ENCODE peak calls at places on chromosomes 13 and 19, in ten cellular contexts. One of them, this sample, is unnamed.

GRCh38 chr13:28650284-28650683 is 8.6 kb upstream of the POMP start:
- DNase-seq in stomach: no peak
- DNase-seq in fibroblast of lung: peak; percentile 31
- DNase-seq in cardiac muscle cell: no peak
- DNase-seq in adrenal gland: no peak
- DNase-seq in CD4-positive, CD25-positive, alpha-beta regulatory T cell: no peak
- DNase-seq in heart right ventricle: no peak
- DNase-seq in HCT116: no peak
- DNase-seq in GM23248: peak; percentile 59
- DNase-seq in H1: no peak
- DNase-seq in this sample: no peak

GRCh38 chr13:75963318-75963717 is 327.2 kb downstream of the LMO7 start:
- DNase-seq in stomach: no peak
- DNase-seq in fibroblast of lung: peak; percentile 5
- DNase-seq in cardiac muscle cell: peak; percentile 36
- DNase-seq in CD4-positive, CD25-positive, alpha-beta regulatory T cell: no peak
- DNase-seq in GM23248: no peak
- DNase-seq in HCT116: no peak
- DNase-seq in H1: no peak
- DNase-seq in heart right ventricle: no peak
- DNase-seq in adrenal gland: no peak
- DNase-seq in this sample: no peak

GRCh38 chr13:101452519-101453485 is at the start of gene ITGBL1:
- DNase-seq in cardiac muscle cell: no peak
- DNase-seq in fibroblast of lung: peak; percentile 50
- DNase-seq in adrenal gland: no peak
- DNase-seq in heart right ventricle: peak; percentile 27
- DNase-seq in CD4-positive, CD25-positive, alpha-beta regulatory T cell: no peak
- DNase-seq in H1: no peak
- DNase-seq in HCT116: no peak
- DNase-seq in stomach: no peak
- DNase-seq in GM23248: peak; percentile 76
- DNase-seq in this sample: no peak

GRCh38 chr13:112974676-112975075 is 5.7 kb downstream of the MCF2L start:
- DNase-seq in cardiac muscle cell: no peak
- DNase-seq in stomach: no peak
- DNase-seq in CD4-positive, CD25-positive, alpha-beta regulatory T cell: no peak
- DNase-seq in GM23248: peak; percentile 21
- DNase-seq in H1: no peak
- DNase-seq in fibroblast of lung: no peak
- DNase-seq in adrenal gland: no peak
- DNase-seq in heart right ventricle: no peak
- DNase-seq in HCT116: no peak
- DNase-seq in this sample: no peak

GRCh38 chr19:1811472-1811894 is 593 bp downstream of the ATP8B3 start:
- DNase-seq in stomach: peak; percentile 83
- DNase-seq in heart right ventricle: peak; percentile 62
- DNase-seq in H1: no peak
- DNase-seq in CD4-positive, CD25-positive, alpha-beta regulatory T cell: peak; percentile 53
- DNase-seq in adrenal gland: peak; percentile 96
- DNase-seq in GM23248: peak; percentile 86
- DNase-seq in fibroblast of lung: peak; percentile 16
- DNase-seq in cardiac muscle cell: peak; percentile 14
- DNase-seq in HCT116: peak; percentile 90
- DNase-seq in this sample: peak; percentile 24

GRCh38 chr13:112131740-112132113 is 64.8 kb downstream of the SOX1 start:
- DNase-seq in HCT116: no peak
- DNase-seq in cardiac muscle cell: no peak
- DNase-seq in GM23248: no peak
- DNase-seq in heart right ventricle: no peak
- DNase-seq in stomach: peak; percentile 13
- DNase-seq in CD4-positive, CD25-positive, alpha-beta regulatory T cell: no peak
- DNase-seq in H1: no peak
- DNase-seq in adrenal gland: no peak
- DNase-seq in fibroblast of lung: no peak
- DNase-seq in this sample: no peak

GRCh38 chr19:10467104-10467706 is 36.0 kb downstream of the KEAP1 start:
- DNase-seq in adrenal gland: no peak
- DNase-seq in stomach: no peak
- DNase-seq in fibroblast of lung: no peak
- DNase-seq in cardiac muscle cell: no peak
- DNase-seq in GM23248: no peak
- DNase-seq in heart right ventricle: no peak
- DNase-seq in H1: no peak
- DNase-seq in HCT116: no peak
- DNase-seq in CD4-positive, CD25-positive, alpha-beta regulatory T cell: no peak
- DNase-seq in this sample: no peak

GRCh38 chr13:113860579-113861432 is 3.1 kb downstream of the GAS6 start:
- DNase-seq in adrenal gland: no peak
- DNase-seq in GM23248: no peak
- DNase-seq in HCT116: no peak
- DNase-seq in cardiac muscle cell: peak; percentile 70
- DNase-seq in fibroblast of lung: no peak
- DNase-seq in CD4-positive, CD25-positive, alpha-beta regulatory T cell: no peak
- DNase-seq in stomach: peak; percentile 82
- DNase-seq in H1: peak; percentile 78
- DNase-seq in heart right ventricle: no peak
- DNase-seq in this sample: no peak

GRCh38 chr13:44399045-44399444 is 25.4 kb downstream of the SERP2 start:
- DNase-seq in GM23248: no peak
- DNase-seq in fibroblast of lung: no peak
- DNase-seq in stomach: no peak
- DNase-seq in CD4-positive, CD25-positive, alpha-beta regulatory T cell: no peak
- DNase-seq in H1: no peak
- DNase-seq in HCT116: no peak
- DNase-seq in adrenal gland: no peak
- DNase-seq in heart right ventricle: no peak
- DNase-seq in cardiac muscle cell: no peak
- DNase-seq in this sample: no peak

GRCh38 chr13:85659493-85659892 is 139.7 kb downstream of the SLITRK6 start:
- DNase-seq in heart right ventricle: no peak
- DNase-seq in H1: no peak
- DNase-seq in fibroblast of lung: peak; percentile 66
- DNase-seq in cardiac muscle cell: no peak
- DNase-seq in adrenal gland: no peak
- DNase-seq in CD4-positive, CD25-positive, alpha-beta regulatory T cell: no peak
- DNase-seq in HCT116: no peak
- DNase-seq in stomach: no peak
- DNase-seq in GM23248: no peak
- DNase-seq in this sample: no peak

GRCh38 chr19:14786421-14786851 is 8.1 kb upstream of the ADGRE2 start:
- DNase-seq in cardiac muscle cell: peak; percentile 25
- DNase-seq in CD4-positive, CD25-positive, alpha-beta regulatory T cell: no peak
- DNase-seq in H1: peak; percentile 90
- DNase-seq in GM23248: peak; percentile 41
- DNase-seq in HCT116: no peak
- DNase-seq in stomach: no peak
- DNase-seq in adrenal gland: peak; percentile 57
- DNase-seq in heart right ventricle: peak; percentile 21
- DNase-seq in fibroblast of lung: peak; percentile 8
- DNase-seq in this sample: no peak

DNA sequence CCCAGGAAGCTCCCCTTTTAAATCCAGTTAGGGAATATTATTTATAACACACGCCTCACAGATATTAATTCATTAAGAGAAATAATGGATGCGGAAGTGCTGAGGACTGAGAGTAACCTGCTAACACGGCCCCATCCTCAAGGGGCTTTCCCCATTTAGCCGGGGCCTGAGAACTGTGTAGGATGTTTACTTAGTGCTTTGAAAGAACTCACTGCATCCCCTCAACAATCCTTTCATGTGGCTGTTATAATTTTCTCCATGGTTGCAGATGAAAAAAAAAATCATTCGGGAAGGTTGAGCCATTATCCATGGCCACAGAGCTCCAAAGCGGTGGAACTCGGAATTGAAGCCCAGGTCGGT is 98.2 kb downstream of the ING1 start:
- DNase-seq in adrenal gland: no peak
- DNase-seq in HCT116: no peak
- DNase-seq in CD4-positive, CD25-positive, alpha-beta regulatory T cell: no peak
- DNase-seq in fibroblast of lung: no peak
- DNase-seq in cardiac muscle cell: no peak
- DNase-seq in H1: no peak
- DNase-seq in stomach: no peak
- DNase-seq in GM23248: no peak
- DNase-seq in heart right ventricle: no peak
- DNase-seq in this sample: no peak
- H3K4me3 ChIP-seq in adrenal gland: no peak overlapping the region
- H3K4me3 ChIP-seq in HCT116: no peak overlapping the region
- H3K4me3 ChIP-seq in CD4-positive, CD25-positive, alpha-beta regulatory T cell: no peak overlapping the region
- H3K4me3 ChIP-seq in fibroblast of lung: no peak overlapping the region
- H3K4me3 ChIP-seq in cardiac muscle cell: no peak overlapping the region
- H3K4me3 ChIP-seq in H1: no peak overlapping the region
- H3K4me3 ChIP-seq in stomach: peak overlapping the region; percentile 30
- H3K4me3 ChIP-seq in GM23248: no peak overlapping the region
- H3K4me3 ChIP-seq in heart right ventricle: peak overlapping the region; percentile 42
- H3K4me3 ChIP-seq in this sample: no peak overlapping the region

GRCh38 chr19:7676376-7676775 is 514 bp upstream of the MCEMP1 start:
- DNase-seq in stomach: no peak
- DNase-seq in CD4-positive, CD25-positive, alpha-beta regulatory T cell: no peak
- DNase-seq in HCT116: no peak
- DNase-seq in H1: no peak
- DNase-seq in GM23248: no peak
- DNase-seq in heart right ventricle: no peak
- DNase-seq in cardiac muscle cell: no peak
- DNase-seq in fibroblast of lung: no peak
- DNase-seq in adrenal gland: no peak
- DNase-seq in this sample: no peak

GRCh38 chr19:7679017-7679720 is 1.5 kb upstream of the TRAPPC5 start:
- DNase-seq in stomach: no peak
- DNase-seq in adrenal gland: no peak
- DNase-seq in heart right ventricle: no peak
- DNase-seq in HCT116: no peak
- DNase-seq in GM23248: no peak
- DNase-seq in CD4-positive, CD25-positive, alpha-beta regulatory T cell: peak; percentile 60
- DNase-seq in fibroblast of lung: no peak
- DNase-seq in H1: no peak
- DNase-seq in cardiac muscle cell: no peak
- DNase-seq in this sample: peak; percentile 73

GRCh38 chr19:7679771-7680605 is 645 bp upstream of the TRAPPC5 start:
- DNase-seq in GM23248: no peak
- DNase-seq in CD4-positive, CD25-positive, alpha-beta regulatory T cell: no peak
- DNase-seq in cardiac muscle cell: no peak
- DNase-seq in adrenal gland: no peak
- DNase-seq in stomach: no peak
- DNase-seq in fibroblast of lung: no peak
- DNase-seq in HCT116: no peak
- DNase-seq in heart right ventricle: no peak
- DNase-seq in H1: no peak
- DNase-seq in this sample: no peak

GRCh38 chr19:7676854-7677253 is at the start of gene MCEMP1:
- DNase-seq in heart right ventricle: no peak
- DNase-seq in adrenal gland: no peak
- DNase-seq in GM23248: no peak
- DNase-seq in HCT116: no peak
- DNase-seq in fibroblast of lung: no peak
- DNase-seq in CD4-positive, CD25-positive, alpha-beta regulatory T cell: no peak
- DNase-seq in stomach: no peak
- DNase-seq in H1: no peak
- DNase-seq in cardiac muscle cell: no peak
- DNase-seq in this sample: no peak

GRCh38 chr19:7677664-7678311 is 898 bp downstream of the MCEMP1 start:
- DNase-seq in H1: no peak
- DNase-seq in stomach: no peak
- DNase-seq in fibroblast of lung: no peak
- DNase-seq in cardiac muscle cell: no peak
- DNase-seq in GM23248: no peak
- DNase-seq in HCT116: no peak
- DNase-seq in heart right ventricle: no peak
- DNase-seq in adrenal gland: no peak
- DNase-seq in CD4-positive, CD25-positive, alpha-beta regulatory T cell: no peak
- DNase-seq in this sample: no peak
- H3K27ac ChIP-seq in H1: no peak overlapping the region
- H3K27ac ChIP-seq in stomach: no peak overlapping the region
- H3K27ac ChIP-seq in fibroblast of lung: no peak overlapping the region
- H3K27ac ChIP-seq in cardiac muscle cell: no peak overlapping the region
- H3K27ac ChIP-seq in GM23248: no peak overlapping the region
- H3K27ac ChIP-seq in HCT116: no peak overlapping the region
- H3K27ac ChIP-seq in heart right ventricle: no peak overlapping the region
- H3K27ac ChIP-seq in adrenal gland: no peak overlapping the region
- H3K27ac ChIP-seq in CD4-positive, CD25-positive, alpha-beta regulatory T cell: no peak overlapping the region
- H3K27ac ChIP-seq in this sample: no peak overlapping the region

GRCh38 chr13:40619479-40619814 is 47.0 kb downstream of the FOXO1 start:
- DNase-seq in CD4-positive, CD25-positive, alpha-beta regulatory T cell: no peak
- DNase-seq in stomach: no peak
- DNase-seq in GM23248: no peak
- DNase-seq in HCT116: no peak
- DNase-seq in fibroblast of lung: peak; percentile 26
- DNase-seq in adrenal gland: no peak
- DNase-seq in H1: no peak
- DNase-seq in heart right ventricle: no peak
- DNase-seq in cardiac muscle cell: no peak
- DNase-seq in this sample: no peak

GRCh38 chr13:40624338-40624737 is 42.1 kb downstream of the FOXO1 start:
- DNase-seq in adrenal gland: no peak
- DNase-seq in heart right ventricle: no peak
- DNase-seq in HCT116: no peak
- DNase-seq in stomach: no peak
- DNase-seq in H1: no peak
- DNase-seq in CD4-positive, CD25-positive, alpha-beta regulatory T cell: peak; percentile 25
- DNase-seq in cardiac muscle cell: no peak
- DNase-seq in fibroblast of lung: peak; percentile 19
- DNase-seq in GM23248: peak; percentile 43
- DNase-seq in this sample: peak; percentile 59

GRCh38 chr13:40622761-40623160 is 43.7 kb downstream of the FOXO1 start:
- DNase-seq in adrenal gland: no peak
- DNase-seq in CD4-positive, CD25-positive, alpha-beta regulatory T cell: no peak
- DNase-seq in heart right ventricle: no peak
- DNase-seq in stomach: no peak
- DNase-seq in H1: no peak
- DNase-seq in fibroblast of lung: no peak
- DNase-seq in HCT116: no peak
- DNase-seq in GM23248: no peak
- DNase-seq in cardiac muscle cell: no peak
- DNase-seq in this sample: no peak

GRCh38 chr13:40618581-40619478 is 47.6 kb downstream of the FOXO1 start:
- DNase-seq in GM23248: no peak
- DNase-seq in HCT116: no peak
- DNase-seq in H1: no peak
- DNase-seq in stomach: no peak
- DNase-seq in cardiac muscle cell: no peak
- DNase-seq in CD4-positive, CD25-positive, alpha-beta regulatory T cell: no peak
- DNase-seq in heart right ventricle: no peak
- DNase-seq in adrenal gland: no peak
- DNase-seq in fibroblast of lung: no peak
- DNase-seq in this sample: no peak

GRCh38 chr13:40622246-40622645 is 44.2 kb downstream of the FOXO1 start:
- DNase-seq in HCT116: no peak
- DNase-seq in stomach: no peak
- DNase-seq in cardiac muscle cell: no peak
- DNase-seq in fibroblast of lung: no peak
- DNase-seq in adrenal gland: no peak
- DNase-seq in GM23248: no peak
- DNase-seq in heart right ventricle: no peak
- DNase-seq in H1: no peak
- DNase-seq in CD4-positive, CD25-positive, alpha-beta regulatory T cell: no peak
- DNase-seq in this sample: no peak
- H3K4me1 ChIP-seq in HCT116: peaks cover 7% of the 10 kb centered on the region
- H3K4me1 ChIP-seq in stomach: peaks cover 22% of the 10 kb centered on the region
- H3K4me1 ChIP-seq in cardiac muscle cell: no peaks in the 10 kb centered on the region
- H3K4me1 ChIP-seq in fibroblast of lung: no peaks in the 10 kb centered on the region
- H3K4me1 ChIP-seq in adrenal gland: peaks cover 66% of the 10 kb centered on the region
- H3K4me1 ChIP-seq in GM23248: peaks cover 7% of the 10 kb centered on the region
- H3K4me1 ChIP-seq in heart right ventricle: no peaks in the 10 kb centered on the region
- H3K4me1 ChIP-seq in H1: peaks cover 2% of the 10 kb centered on the region
- H3K4me1 ChIP-seq in CD4-positive, CD25-positive, alpha-beta regulatory T cell: peaks cover 95% of the 10 kb centered on the region
- H3K4me1 ChIP-seq in this sample: peaks cover 94% of the 10 kb centered on the region

GRCh38 chr19:13023666-13024065 is 28.4 kb downstream of the NFIX start:
- DNase-seq in adrenal gland: no peak
- DNase-seq in GM23248: peak; percentile 53
- DNase-seq in stomach: no peak
- DNase-seq in heart right ventricle: no peak
- DNase-seq in fibroblast of lung: peak; percentile 57
- DNase-seq in CD4-positive, CD25-positive, alpha-beta regulatory T cell: no peak
- DNase-seq in H1: no peak
- DNase-seq in cardiac muscle cell: no peak
- DNase-seq in HCT116: no peak
- DNase-seq in this sample: no peak
- H3K4me3 ChIP-seq in adrenal gland: peak overlapping the region; percentile 32
- H3K4me3 ChIP-seq in GM23248: peak overlapping the region; percentile 85
- H3K4me3 ChIP-seq in stomach: peak overlapping the region; percentile 46
- H3K4me3 ChIP-seq in heart right ventricle: peak overlapping the region; percentile 55
- H3K4me3 ChIP-seq in fibroblast of lung: peak overlapping the region; percentile 73
- H3K4me3 ChIP-seq in CD4-positive, CD25-positive, alpha-beta regulatory T cell: no peak overlapping the region
- H3K4me3 ChIP-seq in H1: no peak overlapping the region
- H3K4me3 ChIP-seq in cardiac muscle cell: no peak overlapping the region
- H3K4me3 ChIP-seq in HCT116: no peak overlapping the region
- H3K4me3 ChIP-seq in this sample: no peak overlapping the region

This sample was measured in CD4-positive, alpha-beta memory T cell.